ENCODE peak calls at places on chromosomes 5 and 9, in seven cellular contexts. D is fibroblast of the aortic adventitia, B is progenitor cell of endocrine pancreas, H is AG04449, E is uterus, C is B cell, U is RWPE2. L is an unnamed sample.

GRCh38 chr5:171721469-171721868 is 64.1 kb upstream of the SMIM23 start:
- DNase-seq in D (no peak), B (no peak), H (no peak), E (no peak), C (no peak), U (no peak), L (no peak)

GRCh38 chr5:41785061-41785460 is 85.2 kb downstream of the OXCT1 start:
- DNase-seq in D (no peak), B (no peak), H (no peak), E (no peak), C (no peak), U (no peak), L (no peak)

GRCh38 chr5:158380661-158381060 is 521.7 kb upstream of the CLINT1 start:
- DNase-seq in D (no peak), B (no peak), H (no peak), E (no peak), C (no peak), U (peak), L (no peak)

GRCh38 chr5:161676109-161676508 is 9.4 kb upstream of the GABRA6 start:
- DNase-seq in D (no peak), B (no peak), H (no peak), E (no peak), C (no peak), U (no peak), L (no peak)

GRCh38 chr9:136848393-136849037 is 694 bp upstream of the PHPT1 start:
- DNase-seq in D (no peak), B (no peak), H (no peak), E (no peak), C (peak), U (no peak), L (no peak)

GRCh38 chr9:91187965-91188344 is 173.8 kb downstream of the AUH start:
- DNase-seq in D (peak), B (no peak), H (no peak), E (no peak), C (no peak), U (no peak), L (no peak)

GRCh38 chr5:150515446-150515845 is 7.5 kb downstream of the NDST1 start:
- DNase-seq in D (peak), B (no peak), H (no peak), E (peak), C (no peak), U (no peak), L (no peak)

GRCh38 chr5:10307206-10308148 is at the start of gene CMBL:
- DNase-seq in D (peak), B (peak), H (no peak), E (peak), C (peak), U (peak), L (peak)

GRCh38 chr9:75071530-75072122 is 16.3 kb downstream of the NMRK1 start:
- DNase-seq in D (no peak), B (no peak), H (no peak), E (no peak), C (no peak), U (peak), L (no peak)

GRCh38 chr9:21615018-21615417 is 132.9 kb upstream of the IFNE start:
- DNase-seq in D (no peak), B (no peak), H (no peak), E (no peak), C (no peak), U (no peak), L (no peak)

GRCh38 chr5:138515571-138516275 is 27.3 kb downstream of the ETF1 start:
- DNase-seq in D (no peak), B (no peak), H (no peak), E (no peak), C (no peak), U (no peak), L (no peak)

GRCh38 chr9:119366909-119367690 is 2.1 kb downstream of the BRINP1 start:
- DNase-seq in D (no peak), B (no peak), H (no peak), E (no peak), C (no peak), U (no peak), L (no peak)

GRCh38 chr5:100855295-100855694 is 47.8 kb downstream of the ST8SIA4 start:
- DNase-seq in D (no peak), B (no peak), H (no peak), E (no peak), C (no peak), U (no peak), L (no peak)

GRCh38 chr5:6644841-6645240 is 11.6 kb downstream of the SRD5A1 start:
- DNase-seq in D (no peak), B (no peak), H (no peak), E (no peak), C (no peak), U (no peak), L (no peak)

GRCh38 chr5:125316913-125317545 is 570.6 kb upstream of the ZNF608 start:
- DNase-seq in D (no peak), B (no peak), H (no peak), E (no peak), C (no peak), U (no peak), L (no peak)

GRCh38 chr9:86795861-86796497 is 151.3 kb downstream of the GAS1 start:
- DNase-seq in D (peak), B (no peak), H (peak), E (peak), C (no peak), U (no peak), L (no peak)

GRCh38 chr9:117705386-117705785 is 1.2 kb downstream of the TLR4 start:
- DNase-seq in D (no peak), B (no peak), H (no peak), E (no peak), C (no peak), U (no peak), L (no peak)

GRCh38 chr5:103993028-103993427 is 430.4 kb upstream of the NUDT12 start:
- DNase-seq in D (no peak), B (no peak), H (no peak), E (no peak), C (no peak), U (no peak), L (no peak)
- TF ChIP-seq CTCF in D (no peak), B (no peak), H (no peak), E (no peak), C (no peak), U (no peak), L (no peak)

GRCh38 chr5:170219615-170220014 is 13.2 kb upstream of the C5orf58 start:
- DNase-seq in D (peak), B (no peak), H (peak), E (no peak), C (no peak), U (no peak), L (no peak)

GRCh38 chr5:170218730-170219129 is 14.1 kb upstream of the C5orf58 start:
- DNase-seq in D (no peak), B (no peak), H (no peak), E (no peak), C (no peak), U (no peak), L (no peak)

GRCh38 chr5:170211575-170212334 is 21.0 kb upstream of the C5orf58 start:
- DNase-seq in D (no peak), B (no peak), H (no peak), E (no peak), C (no peak), U (no peak), L (no peak)

GRCh38 chr5:170220196-170220595 is 12.6 kb upstream of the C5orf58 start:
- DNase-seq in D (no peak), B (no peak), H (no peak), E (no peak), C (no peak), U (no peak), L (no peak)

GRCh38 chr5:170216262-170216864 is 16.4 kb upstream of the C5orf58 start:
- DNase-seq in D (peak), B (no peak), H (peak), E (no peak), C (no peak), U (no peak), L (no peak)
- TF ChIP-seq CTCF in D (peak), B (peak), H (peak), E (no peak), C (no peak), U (peak), L (peak)

DNA sequence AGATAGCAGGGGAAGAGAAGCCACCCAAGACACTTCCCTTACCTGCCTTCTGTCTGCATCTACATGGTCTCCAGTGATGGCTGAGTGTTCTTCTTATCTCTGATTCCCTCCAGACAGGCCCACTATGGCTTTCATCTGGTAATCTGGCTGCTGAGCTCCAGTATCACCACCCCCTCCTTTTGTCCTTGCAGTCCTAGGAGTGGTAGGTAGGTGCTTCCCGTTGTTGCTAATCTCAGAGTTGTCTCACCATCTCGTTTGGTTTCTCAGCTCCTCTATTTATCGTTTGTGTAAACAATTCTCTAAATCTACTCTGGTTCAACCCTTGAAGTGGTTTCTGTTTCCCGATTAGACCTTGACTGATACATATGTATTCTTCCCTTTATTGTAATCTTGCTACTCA is 243.8 kb upstream of the RFX3 start:
- DNase-seq in D (no peak), B (no peak), H (no peak), E (no peak), C (no peak), U (no peak), L (no peak)
- TF ChIP-seq CTCF in D (no peak), B (no peak), H (no peak), E (no peak), C (no peak), U (no peak), L (no peak)

GRCh38 chr5:129903466-129904101 is 681 bp upstream of the CHSY3 start:
- DNase-seq in D (no peak), B (no peak), H (no peak), E (no peak), C (no peak), U (peak), L (no peak)

GRCh38 chr5:129902806-129903205 is 1.5 kb upstream of the CHSY3 start:
- DNase-seq in D (no peak), B (no peak), H (no peak), E (no peak), C (no peak), U (no peak), L (no peak)

GRCh38 chr5:129904102-129904666 is at the start of gene CHSY3:
- DNase-seq in D (peak), B (peak), H (no peak), E (peak), C (no peak), U (peak), L (peak)

GRCh38 chr5:129904667-129905466 is 602 bp downstream of the CHSY3 start:
- DNase-seq in D (no peak), B (peak), H (no peak), E (peak), C (no peak), U (peak), L (peak)

GRCh38 chr5:129899454-129899853 is 4.8 kb upstream of the CHSY3 start:
- DNase-seq in D (peak), B (no peak), H (no peak), E (no peak), C (no peak), U (no peak), L (no peak)
- TF ChIP-seq CTCF in D (peak), B (peak), H (no peak), E (peak), C (no peak), U (peak), L (no peak)

GRCh38 chr9:84493284-84493947 is 152.9 kb upstream of the SLC28A3 start:
- DNase-seq in D (no peak), B (no peak), H (no peak), E (no peak), C (no peak), U (no peak), L (no peak)
- TF ChIP-seq CTCF in D (no peak), B (no peak), H (no peak), E (no peak), C (no peak), U (no peak), L (no peak)

L was measured in spleen.